ENCODE peak calls at places on chromosomes 5 and 9, in five cellular contexts. V is central memory CD4-positive, alpha-beta T cell; D is retina; Z is tibial artery; M is RKO. X is an unnamed sample.

GRCh38 chr5:1853531-1853930 is 29.2 kb downstream of the IRX4 start:
- DNase-seq in V (no peak), D (no peak), Z (no peak), M (no peak), X (no peak)

GRCh38 chr5:142059304-142059940 is 46.6 kb upstream of the GNPDA1 start:
- DNase-seq in D (no peak), V (no peak), M (peak; percentile 35), Z (peak; percentile 45), X (no peak)

GRCh38 chr5:169798438-169798837 is 161.4 kb downstream of the DOCK2 start:
- DNase-seq in Z (no peak), V (no peak), D (no peak), M (no peak), X (no peak)

GRCh38 chr5:68915079-68915478 is 178.7 kb upstream of the SLC30A5 start:
- DNase-seq in D (no peak), M (no peak), Z (no peak), V (no peak), X (no peak)

GRCh38 chr5:73444499-73445432 is 3.8 kb downstream of the FOXD1 start:
- DNase-seq in D (no peak), M (no peak), V (no peak), Z (no peak), X (no peak)

GRCh38 chr9:113737414-113738271 is 138.5 kb upstream of the ZNF618 start:
- DNase-seq in V (no peak), M (peak; percentile 77), D (peak; percentile 61), Z (peak; percentile 35), X (peak; percentile 45)

GRCh38 chr5:38078161-38078560 is 180.2 kb upstream of the EGFLAM start:
- DNase-seq in D (no peak), V (no peak), M (peak; percentile 13), Z (no peak), X (peak; percentile 61)

GRCh38 chr9:136848393-136849037 is 694 bp upstream of the PHPT1 start:
- DNase-seq in Z (no peak), V (no peak), M (peak; percentile 71), D (peak; percentile 53), X (no peak)

GRCh38 chr9:128495804-128496417 is 8.6 kb upstream of the GLE1 start:
- DNase-seq in D (no peak), M (peak; percentile 37), V (no peak), Z (no peak), X (no peak)

GRCh38 chr9:122816163-122816867 is 12.1 kb downstream of the PDCL start:
- DNase-seq in V (peak; percentile 45), M (no peak), Z (peak; percentile 63), D (no peak), X (no peak)

X was measured in HT1080.